ENCODE peak calls at places on chromosomes 12 and 14, in seven cellular contexts. L is activated T-helper 1 cell treated with Interleukin-2 at 50 U/mL for 16 hours, I is right atrium auricular region, F is GM12891, C is nucleus accumbens, N is sigmoid colon, W is GM23248. B is an unnamed sample.

GRCh38 chr12:33180921-33181320 is 258.7 kb downstream of the SYT10 start:
- DNase-seq in L (no peak), I (no peak), F (no peak), C (no peak), N (no peak), W (no peak), B (no peak)

GRCh38 chr12:92992041-92992440 is 62.9 kb upstream of the EEA1 start:
- DNase-seq in L (no peak), I (no peak), F (no peak), C (no peak), N (no peak), W (peak), B (no peak)

GRCh38 chr14:44462372-44462771 is 44.7 kb downstream of the FSCB start:
- DNase-seq in L (no peak), I (no peak), F (no peak), C (no peak), N (no peak), W (no peak), B (no peak)

GRCh38 chr12:2339022-2339431 is 286.2 kb downstream of the CACNA1C start:
- DNase-seq in L (no peak), I (no peak), F (no peak), C (no peak), N (no peak), W (peak), B (peak)

GRCh38 chr12:14280921-14281320 is 84.6 kb upstream of the ATF7IP start:
- DNase-seq in L (no peak), I (no peak), F (no peak), C (no peak), N (no peak), W (no peak), B (no peak)

GRCh38 chr12:107818984-107819383 is 44.5 kb downstream of the ASCL4 start:
- DNase-seq in L (no peak), I (no peak), F (no peak), C (no peak), N (no peak), W (peak), B (peak)

GRCh38 chr12:94676922-94677321 is 26.6 kb upstream of the TMCC3 start:
- DNase-seq in L (no peak), I (no peak), F (no peak), C (no peak), N (no peak), W (no peak), B (no peak)

GRCh38 chr14:27727371-27727770 is 1039.2 kb upstream of the FOXG1 start:
- DNase-seq in L (no peak), I (no peak), F (no peak), C (no peak), N (no peak), W (no peak), B (no peak)

GRCh38 chr14:21498540-21499526 is 12.3 kb downstream of the METTL3 start:
- DNase-seq in L (no peak), I (no peak), F (no peak), C (peak), N (no peak), W (peak), B (peak)

GRCh38 chr12:2054091-2055018 is 1.6 kb downstream of the CACNA1C start:
- DNase-seq in L (no peak), I (no peak), F (no peak), C (peak), N (peak), W (peak), B (no peak)

GRCh38 chr12:78725033-78725432 is 139.5 kb upstream of the SYT1 start:
- DNase-seq in L (no peak), I (no peak), F (no peak), C (no peak), N (no peak), W (no peak), B (no peak)

GRCh38 chr14:26281280-26281998 is 316.4 kb downstream of the NOVA1 start:
- DNase-seq in L (no peak), I (no peak), F (no peak), C (no peak), N (no peak), W (peak), B (peak)

GRCh38 chr14:28666961-28667360 is 99.6 kb upstream of the FOXG1 start:
- DNase-seq in L (no peak), I (no peak), F (no peak), C (no peak), N (no peak), W (no peak), B (no peak)

GRCh38 chr14:74570696-74571095 is 41.3 kb downstream of the LTBP2 start:
- DNase-seq in L (no peak), I (no peak), F (no peak), C (no peak), N (no peak), W (no peak), B (no peak)

GRCh38 chr14:38205949-38206665 is 1.6 kb upstream of the SSTR1 start:
- DNase-seq in L (no peak), I (no peak), F (no peak), C (no peak), N (no peak), W (peak), B (no peak)

GRCh38 chr14:100663528-100664052 is 63.1 kb upstream of the DLK1 start:
- DNase-seq in L (no peak), I (no peak), F (no peak), C (no peak), N (no peak), W (no peak), B (no peak)

GRCh38 chr12:26338574-26339572 is 143.5 kb downstream of the SSPN start:
- DNase-seq in L (no peak), I (no peak), F (no peak), C (peak), N (no peak), W (peak), B (peak)

GRCh38 chr14:97177635-97178034 is 380.5 kb downstream of the VRK1 start:
- DNase-seq in L (no peak), I (no peak), F (no peak), C (no peak), N (no peak), W (peak), B (no peak)

GRCh38 chr12:26884765-26885576 is 52.0 kb upstream of the ITPR2 start:
- DNase-seq in L (peak), I (peak), F (peak), C (peak), N (peak), W (peak), B (peak)

GRCh38 chr12:122265433-122265832 is 861 bp downstream of the VPS33A start:
- DNase-seq in L (no peak), I (no peak), F (no peak), C (no peak), N (no peak), W (peak), B (peak)